ENCODE peak calls at places on chromosome 19, in five cellular contexts. U, H, Y, I and Q are unnamed samples.

GRCh38 chr19:14886032-14886431 is at the start of gene OR7A17:
- DNase-seq in U (no peak), H (no peak), Y (no peak), I (no peak), Q (no peak)

GRCh38 chr19:39542198-39542597 is 2.2 kb upstream of the EID2 start:
- DNase-seq in U (no peak), H (peak; percentile 60), Y (no peak), I (no peak), Q (no peak)

GRCh38 chr19:679418-680286 is 3.5 kb downstream of the FSTL3 start:
- DNase-seq in U (peak; percentile 90), H (peak; percentile 76), Y (peak; percentile 61), I (peak; percentile 83), Q (peak; percentile 93)

GRCh38 chr19:31597616-31598015 is 248.4 kb upstream of the TSHZ3 start:
- DNase-seq in U (no peak), H (no peak), Y (no peak), I (no peak), Q (no peak)

GRCh38 chr19:13561461-13561860 is 55.2 kb upstream of the CACNA1A start:
- DNase-seq in U (no peak), H (no peak), Y (no peak), I (no peak), Q (no peak)

GRCh38 chr19:54684537-54684936 is 21.8 kb downstream of the LILRB4 start:
- DNase-seq in U (peak; percentile 38), H (peak; percentile 53), Y (peak; percentile 64), I (no peak), Q (no peak)

GRCh38 chr19:14091086-14091884 is 734 bp upstream of the SAMD1 start:
- DNase-seq in U (peak; percentile 74), H (no peak), Y (peak; percentile 92), I (peak; percentile 93), Q (peak; percentile 66)

GRCh38 chr19:4969772-4970531 is 1.0 kb downstream of the KDM4B start:
- DNase-seq in U (peak; percentile 73), H (peak; percentile 31), Y (no peak), I (peak; percentile 47), Q (no peak)

GRCh38 chr19:45947926-45948325 is 25.7 kb downstream of the NOVA2 start:
- DNase-seq in U (peak; percentile 54), H (no peak), Y (no peak), I (no peak), Q (no peak)

GRCh38 chr19:14107581-14108461 is 9.7 kb downstream of the PRKACA start:
- DNase-seq in U (peak; percentile 59), H (no peak), Y (no peak), I (no peak), Q (no peak)

GRCh38 chr19:32387701-32388392 is 17.7 kb upstream of the DPY19L3 start:
- DNase-seq in U (peak; percentile 83), H (no peak), Y (no peak), I (no peak), Q (no peak)

GRCh38 chr19:41427647-41428480 is 690 bp upstream of the B3GNT8 start:
- DNase-seq in U (peak; percentile 60), H (peak; percentile 21), Y (peak; percentile 61), I (peak; percentile 56), Q (peak; percentile 68)

GRCh38 chr19:42143341-42144234 is 11.3 kb upstream of the POU2F2 start:
- DNase-seq in U (peak; percentile 60), H (peak; percentile 88), Y (peak; percentile 32), I (no peak), Q (peak; percentile 71)

GRCh38 chr19:18419699-18420460 is 682 bp downstream of the SSBP4 start:
- DNase-seq in U (peak; percentile 59), H (peak; percentile 62), Y (peak; percentile 34), I (peak; percentile 79), Q (peak; percentile 78)

GRCh38 chr19:38869836-38870607 is 8.1 kb downstream of the RINL start:
- DNase-seq in U (peak; percentile 77), H (peak; percentile 81), Y (no peak), I (peak; percentile 91), Q (peak; percentile 86)

GRCh38 chr19:3357362-3357730 is 9.0 kb upstream of the NFIC start:
- DNase-seq in U (no peak), H (no peak), Y (no peak), I (no peak), Q (no peak)

GRCh38 chr19:616276-616675 is 17.1 kb downstream of the POLRMT start:
- DNase-seq in U (no peak), H (no peak), Y (no peak), I (no peak), Q (no peak)

GRCh38 chr19:35592226-35592625 is 6.3 kb downstream of the PMIS2 start:
- DNase-seq in U (peak; percentile 53), H (peak; percentile 76), Y (peak; percentile 45), I (peak; percentile 41), Q (peak; percentile 64)

GRCh38 chr19:38095411-38096308 is 128.4 kb downstream of the DPF1 start:
- DNase-seq in U (peak; percentile 81), H (peak; percentile 89), Y (peak; percentile 73), I (peak; percentile 74), Q (peak; percentile 78)

GRCh38 chr19:17933414-17934129 is 757 bp downstream of the CCDC124 start:
- DNase-seq in U (peak; percentile 76), H (no peak), Y (peak; percentile 15), I (no peak), Q (peak; percentile 23)

GRCh38 chr19:57279418-57280164 is 694 bp upstream of the ZNF460 start:
- DNase-seq in U (peak; percentile 98), H (peak; percentile 93), Y (peak; percentile 93), I (peak; percentile 90), Q (peak; percentile 97)

GRCh38 chr19:34430738-34431625 is 2.8 kb downstream of the UBA2 start:
- DNase-seq in U (peak; percentile 73), H (peak; percentile 66), Y (peak; percentile 76), I (peak; percentile 77), Q (peak; percentile 65)

GRCh38 chr19:17389957-17390664 is 3.9 kb downstream of the CCDC194 start:
- DNase-seq in U (no peak), H (no peak), Y (peak; percentile 31), I (no peak), Q (no peak)

GRCh38 chr19:5154799-5155426 is 185.7 kb downstream of the PTPRS start:
- DNase-seq in U (no peak), H (no peak), Y (no peak), I (peak; percentile 33), Q (no peak)

GRCh38 chr19:8308891-8309291 is 733 bp upstream of the CD320 start:
- DNase-seq in U (no peak), H (no peak), Y (no peak), I (no peak), Q (no peak)

GRCh38 chr19:11236324-11237301 is 2.8 kb upstream of the ANGPTL8 start:
- DNase-seq in U (no peak), H (no peak), Y (no peak), I (no peak), Q (no peak)

GRCh38 chr19:58547323-58548312 is 3.8 kb downstream of the TRIM28 start:
- DNase-seq in U (no peak), H (no peak), Y (no peak), I (no peak), Q (no peak)

GRCh38 chr19:58544591-58545285 is 874 bp downstream of the TRIM28 start:
- DNase-seq in U (peak; percentile 83), H (peak; percentile 90), Y (peak; percentile 92), I (peak; percentile 96), Q (peak; percentile 88)

GRCh38 chr19:58545286-58546068 is 1.6 kb downstream of the TRIM28 start:
- DNase-seq in U (peak; percentile 47), H (peak; percentile 42), Y (no peak), I (no peak), Q (no peak)

GRCh38 chr19:58543826-58544590 is at the start of gene TRIM28:
- DNase-seq in U (peak; percentile 99), H (peak; percentile 99), Y (peak; percentile 100), I (peak; percentile 100), Q (peak; percentile 99)

GRCh38 chr19:58546131-58546530 is 2.3 kb downstream of the TRIM28 start:
- DNase-seq in U (no peak), H (no peak), Y (no peak), I (no peak), Q (no peak)
- H4K20me1 ChIP-seq in U (peaks cover 14% of the 10 kb centered on the region), H (peaks cover 65% of the 10 kb centered on the region), Y (peaks cover 44% of the 10 kb centered on the region), I (peaks cover 56% of the 10 kb centered on the region), Q (peaks cover 44% of the 10 kb centered on the region)

GRCh38 chr19:2081873-2082810 is 14.0 kb downstream of the MOB3A start:
- DNase-seq in U (no peak), H (no peak), Y (no peak), I (peak; percentile 28), Q (no peak)

GRCh38 chr19:2080336-2080988 is 15.7 kb downstream of the MOB3A start:
- DNase-seq in U (no peak), H (no peak), Y (no peak), I (peak; percentile 3), Q (no peak)

GRCh38 chr19:2077833-2078619 is 18.1 kb downstream of the MOB3A start:
- DNase-seq in U (no peak), H (no peak), Y (no peak), I (peak; percentile 12), Q (no peak)

GRCh38 chr19:2079076-2079864 is 16.9 kb downstream of the MOB3A start:
- DNase-seq in U (no peak), H (no peak), Y (no peak), I (peak; percentile 10), Q (no peak)

DNA sequence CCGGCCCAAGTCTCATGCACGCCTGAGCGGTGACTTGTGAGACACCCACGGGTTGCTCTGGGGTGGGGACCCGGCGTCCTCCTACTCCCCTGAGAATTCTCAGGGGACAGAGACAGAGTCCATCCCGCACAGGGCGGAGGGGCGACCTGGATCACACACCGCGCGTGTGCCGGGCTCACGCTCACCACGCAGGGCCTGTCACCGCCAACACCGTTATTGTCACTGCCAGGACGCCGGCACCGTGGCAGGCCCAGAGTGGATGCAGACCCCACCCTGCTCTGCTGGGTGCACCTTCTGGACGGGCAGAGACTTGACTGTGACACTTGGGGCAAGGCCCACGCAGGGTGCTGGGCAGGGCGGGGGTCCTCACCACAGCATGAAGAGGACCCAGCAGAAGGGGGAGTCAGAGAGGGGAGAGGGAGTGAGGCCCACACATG is 16.2 kb downstream of the MOB3A start:
- DNase-seq in U (no peak), H (no peak), Y (no peak), I (peak; percentile 26), Q (no peak)
- H4K20me1 ChIP-seq in U (no peaks in the 10 kb centered on the region), H (no peaks in the 10 kb centered on the region), Y (no peaks in the 10 kb centered on the region), I (no peaks in the 10 kb centered on the region), Q (no peaks in the 10 kb centered on the region)

DNA sequence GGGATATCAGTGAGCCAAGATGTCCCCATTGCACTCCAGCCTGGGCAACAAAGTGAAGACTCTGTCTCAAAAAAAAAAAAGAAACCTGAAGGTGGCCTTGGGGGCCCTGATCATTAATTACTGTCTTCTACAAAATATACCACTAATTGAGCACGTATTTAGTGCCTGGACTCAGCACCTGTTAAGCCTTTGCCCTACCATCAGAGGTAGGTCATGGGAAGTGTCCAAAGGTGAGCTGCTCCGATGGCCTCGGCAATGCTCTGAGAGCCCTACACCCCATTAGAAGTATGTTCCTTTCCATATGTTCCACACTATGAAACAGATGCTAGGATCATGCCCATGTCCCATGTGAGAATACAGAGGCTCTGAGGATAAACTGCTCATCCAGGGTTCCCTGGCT is 20.9 kb downstream of the NOSIP start:
- DNase-seq in U (no peak), H (no peak), Y (no peak), I (no peak), Q (no peak)
- H4K20me1 ChIP-seq in U (no peaks in the 10 kb centered on the region), H (peaks cover 28% of the 10 kb centered on the region), Y (no peaks in the 10 kb centered on the region), I (peaks cover 13% of the 10 kb centered on the region), Q (no peaks in the 10 kb centered on the region)

DNA sequence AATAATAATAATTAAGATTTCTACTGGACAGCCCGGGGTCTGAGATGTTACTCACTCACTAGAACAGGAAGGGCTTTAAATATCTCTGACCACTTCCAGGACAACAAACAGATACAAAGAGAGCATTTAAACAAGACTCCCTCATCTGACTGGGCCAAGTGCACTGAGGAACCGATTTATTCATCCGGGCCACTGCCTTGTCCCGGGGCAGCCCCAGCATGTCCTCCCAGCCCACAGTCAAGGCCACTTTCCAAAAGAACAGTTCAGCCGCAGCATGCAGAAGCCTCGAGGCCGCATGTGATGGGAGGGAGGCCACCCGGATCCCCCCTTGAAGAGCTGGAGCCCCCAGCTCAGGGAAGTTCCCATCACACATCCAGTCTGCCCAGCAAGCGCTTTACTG is 30.5 kb downstream of the MLLT1 start:
- DNase-seq in U (no peak), H (no peak), Y (no peak), I (no peak), Q (no peak)
- H4K20me1 ChIP-seq in U (peaks cover 28% of the 10 kb centered on the region), H (peaks cover 31% of the 10 kb centered on the region), Y (no peaks in the 10 kb centered on the region), I (peaks cover 39% of the 10 kb centered on the region), Q (peaks cover 42% of the 10 kb centered on the region)